ENCODE peak calls at places on chromosome 3, in seven cellular contexts. D is activated CD4-positive, alpha-beta T cell treated with anti-CD3 and anti-CD28 coated beads for 1 hour; X is Calu3; K is GM03348; M is cardiac muscle cell; O is foreskin fibroblast; E is activated T-helper 1 cell treated with anti-CD3 and anti-CD28 coated beads, Interleukin-2, amount 50 U/mL, for 16 hours. P is an unnamed sample.

GRCh38 chr3:11236588-11237461 is 35.4 kb upstream of the ATG7 start:
- DNase-seq in D (peak), X (peak), K (peak), M (peak), O (no peak), E (peak), P (peak)

GRCh38 chr3:42515391-42515916 is 13.0 kb downstream of the VIPR1 start:
- DNase-seq in D (no peak), X (no peak), K (no peak), M (no peak), O (no peak), E (no peak), P (no peak)

GRCh38 chr3:156037356-156037755 is 83.0 kb upstream of the KCNAB1 start:
- DNase-seq in D (no peak), X (no peak), K (no peak), M (peak), O (no peak), E (no peak), P (no peak)

GRCh38 chr3:170107926-170108325 is 70.1 kb downstream of the GPR160 start:
- DNase-seq in D (no peak), X (no peak), K (peak), M (peak), O (no peak), E (no peak), P (no peak)

GRCh38 chr3:68973635-68974034 is 39.8 kb downstream of the EOGT start:
- DNase-seq in D (no peak), X (peak), K (no peak), M (peak), O (no peak), E (no peak), P (no peak)

GRCh38 chr3:136838641-136839555 is 20.0 kb downstream of the SLC35G2 start:
- DNase-seq in D (no peak), X (no peak), K (peak), M (peak), O (no peak), E (no peak), P (no peak)

GRCh38 chr3:186209810-186210752 is 101.2 kb upstream of the ETV5 start:
- DNase-seq in D (no peak), X (no peak), K (peak), M (peak), O (peak), E (no peak), P (no peak)

GRCh38 chr3:30513374-30514152 is 92.8 kb upstream of the TGFBR2 start:
- DNase-seq in D (no peak), X (no peak), K (no peak), M (no peak), O (no peak), E (no peak), P (no peak)

GRCh38 chr3:16311960-16312451 is 47.0 kb downstream of the OXNAD1 start:
- DNase-seq in D (no peak), X (no peak), K (peak), M (peak), O (no peak), E (peak), P (peak)

GRCh38 chr3:156160653-156161052 is 40.3 kb downstream of the KCNAB1 start:
- DNase-seq in D (no peak), X (no peak), K (no peak), M (no peak), O (no peak), E (no peak), P (no peak)

GRCh38 chr3:124653071-124653470 is 77.2 kb upstream of the UMPS start:
- DNase-seq in D (no peak), X (no peak), K (no peak), M (no peak), O (no peak), E (no peak), P (no peak)

GRCh38 chr3:57091471-57091870 is 31.0 kb downstream of the SPATA12 start:
- DNase-seq in D (no peak), X (no peak), K (peak), M (peak), O (peak), E (no peak), P (no peak)

GRCh38 chr3:33447958-33448357 is 7.8 kb upstream of the UBP1 start:
- DNase-seq in D (no peak), X (no peak), K (no peak), M (no peak), O (no peak), E (no peak), P (no peak)

GRCh38 chr3:23041918-23042696 is 161.0 kb upstream of the UBE2E2 start:
- DNase-seq in D (no peak), X (peak), K (peak), M (peak), O (no peak), E (no peak), P (no peak)

GRCh38 chr3:169923189-169923588 is 11.8 kb downstream of the SAMD7 start:
- DNase-seq in D (no peak), X (no peak), K (no peak), M (peak), O (no peak), E (no peak), P (no peak)

GRCh38 chr3:16844771-16845170 is 40.0 kb upstream of the PLCL2 start:
- DNase-seq in D (no peak), X (no peak), K (no peak), M (no peak), O (no peak), E (no peak), P (no peak)

GRCh38 chr3:50519471-50520089 is 16.1 kb upstream of the CACNA2D2 start:
- DNase-seq in D (peak), X (peak), K (peak), M (peak), O (peak), E (peak), P (peak)

GRCh38 chr3:124409650-124410275 is 320.5 kb upstream of the UMPS start:
- DNase-seq in D (no peak), X (peak), K (no peak), M (peak), O (no peak), E (no peak), P (no peak)

GRCh38 chr3:29805757-29806156 is 524.9 kb downstream of the RBMS3 start:
- DNase-seq in D (no peak), X (no peak), K (no peak), M (peak), O (no peak), E (no peak), P (no peak)

GRCh38 chr3:177144922-177145321 is 52.4 kb downstream of the TBL1XR1 start:
- DNase-seq in D (no peak), X (peak), K (no peak), M (no peak), O (no peak), E (no peak), P (no peak)

GRCh38 chr3:138097192-138097829 is 18.1 kb downstream of the DZIP1L start:
- DNase-seq in D (no peak), X (peak), K (no peak), M (no peak), O (no peak), E (no peak), P (no peak)

GRCh38 chr3:50204052-50204803 is 843 bp upstream of the SLC38A3 start:
- DNase-seq in D (no peak), X (no peak), K (no peak), M (no peak), O (no peak), E (no peak), P (no peak)

GRCh38 chr3:42601898-42602581 is 1.6 kb downstream of the NKTR start:
- DNase-seq in D (no peak), X (no peak), K (no peak), M (no peak), O (no peak), E (no peak), P (no peak)

GRCh38 chr3:128397484-128397883 is 69.2 kb downstream of the DNAJB8 start:
- DNase-seq in D (no peak), X (no peak), K (no peak), M (no peak), O (no peak), E (no peak), P (no peak)

GRCh38 chr3:57018246-57018645 is 42.2 kb upstream of the SPATA12 start:
- DNase-seq in D (no peak), X (no peak), K (no peak), M (no peak), O (no peak), E (no peak), P (no peak)

GRCh38 chr3:10309736-10310135 is 11.2 kb downstream of the SEC13 start:
- DNase-seq in D (no peak), X (no peak), K (no peak), M (peak), O (peak), E (no peak), P (no peak)

P was measured in naive thymus-derived CD8-positive, alpha-beta T cell.